ENCODE peak calls at places on chromosomes 13 and 19, in eight cellular contexts. N is foreskin keratinocyte, A is tibial artery, X is lower lobe of right lung, Q is transverse colon, F is cardiac muscle cell, M is heart left ventricle, I is ovary. Z is an unnamed sample. For H3K4me1, the result is how much of the 10 kb centered on the place peaks cover.

GRCh38 chr13:47397739-47398138 is 500.9 kb upstream of the HTR2A start:
- DNase-seq in N (peak), A (no peak), X (no peak), Q (no peak), F (peak), M (no peak), I (no peak), Z (no peak)

GRCh38 chr19:43464089-43464775 is 1.2 kb downstream of the LYPD3 start:
- DNase-seq in N (no peak), A (peak), X (peak), Q (peak), F (no peak), M (peak), I (peak), Z (peak)

GRCh38 chr13:24269803-24270202 is 39.6 kb upstream of the C1QTNF9 start:
- DNase-seq in N (no peak), A (no peak), X (no peak), Q (no peak), F (peak), M (no peak), I (no peak), Z (no peak)

GRCh38 chr13:42794572-42795275 is 13.3 kb downstream of the FAM216B start:
- DNase-seq in N (no peak), A (no peak), X (no peak), Q (no peak), F (peak), M (no peak), I (no peak), Z (no peak)

GRCh38 chr19:41700381-41701195 is 7.8 kb upstream of the CEACAM5 start:
- DNase-seq in N (no peak), A (peak), X (no peak), Q (peak), F (no peak), M (peak), I (no peak), Z (no peak)

GRCh38 chr19:35890113-35890650 is 10.2 kb downstream of the NFKBID start:
- DNase-seq in N (no peak), A (no peak), X (no peak), Q (no peak), F (no peak), M (no peak), I (no peak), Z (no peak)

GRCh38 chr13:28357846-28358496 is 137.0 kb downstream of the FLT1 start:
- DNase-seq in N (no peak), A (no peak), X (no peak), Q (no peak), F (no peak), M (no peak), I (no peak), Z (no peak)

GRCh38 chr13:26707122-26708006 is 53.2 kb downstream of the GPR12 start:
- DNase-seq in N (peak), A (no peak), X (no peak), Q (no peak), F (peak), M (no peak), I (no peak), Z (no peak)

GRCh38 chr19:46211201-46211881 is 18.2 kb upstream of the IGFL1 start:
- DNase-seq in N (peak), A (no peak), X (peak), Q (no peak), F (peak), M (no peak), I (no peak), Z (no peak)

GRCh38 chr19:35757231-35757748 is 461 bp upstream of the HSPB6 start:
- DNase-seq in N (peak), A (peak), X (no peak), Q (peak), F (peak), M (peak), I (peak), Z (peak)

GRCh38 chr19:54439174-54439851 is 9.7 kb upstream of the LENG8 start:
- DNase-seq in N (no peak), A (no peak), X (no peak), Q (no peak), F (peak), M (peak), I (no peak), Z (no peak)

GRCh38 chr13:50215389-50215788 is 200.1 kb downstream of the KCNRG start:
- DNase-seq in N (no peak), A (no peak), X (no peak), Q (no peak), F (no peak), M (no peak), I (no peak), Z (no peak)

DNA sequence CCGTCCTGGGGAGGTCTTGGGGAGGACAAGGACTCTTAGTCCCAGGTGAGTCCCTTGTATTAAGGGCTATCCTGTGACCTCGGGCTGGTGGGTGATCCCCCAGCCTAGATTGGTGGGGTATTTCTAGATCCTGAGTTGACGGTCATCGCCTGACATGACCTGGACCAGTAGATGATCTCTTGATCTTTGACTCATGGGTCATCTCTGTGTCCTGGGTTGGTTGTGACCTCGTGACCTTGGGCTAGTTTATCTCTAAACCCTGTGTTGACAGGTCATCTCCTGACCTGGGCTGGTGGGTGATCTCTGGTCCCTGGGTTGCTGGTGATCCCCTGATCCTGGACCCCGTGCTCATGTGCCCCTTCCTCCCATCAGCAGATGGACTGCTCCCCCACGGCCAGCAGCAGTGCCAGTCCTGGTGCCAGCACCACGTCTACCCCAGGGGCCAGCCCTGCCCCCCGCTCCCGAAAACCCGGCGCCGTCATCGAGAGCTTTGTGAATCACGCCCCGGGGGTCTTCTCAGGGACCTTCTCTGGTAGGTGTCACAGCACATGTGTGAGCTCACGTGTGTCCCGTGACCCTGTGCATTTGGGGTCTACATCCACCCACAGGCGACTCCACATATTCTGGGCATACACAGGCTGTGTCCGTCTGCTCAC is 6.3 kb downstream of the MIDN start:
- DNase-seq in N (no peak), A (no peak), X (no peak), Q (no peak), F (no peak), M (no peak), I (no peak), Z (no peak)
- H3K4me1 ChIP-seq in N (under half), A (half or more), X (half or more), Q (half or more), F (under half), M (under half), I (under half), Z (half or more)

GRCh38 chr19:18159810-18160209 is 6.8 kb downstream of the PIK3R2 start:
- DNase-seq in N (no peak), A (no peak), X (no peak), Q (no peak), F (no peak), M (no peak), I (no peak), Z (no peak)

GRCh38 chr19:18164072-18164471 is 9.5 kb upstream of the IFI30 start:
- DNase-seq in N (no peak), A (no peak), X (no peak), Q (no peak), F (no peak), M (no peak), I (no peak), Z (no peak)

GRCh38 chr19:18160792-18161690 is 8.1 kb downstream of the PIK3R2 start:
- DNase-seq in N (no peak), A (peak), X (peak), Q (peak), F (peak), M (peak), I (peak), Z (peak)

GRCh38 chr19:18160441-18160791 is 7.5 kb downstream of the PIK3R2 start:
- DNase-seq in N (no peak), A (no peak), X (no peak), Q (no peak), F (no peak), M (no peak), I (no peak), Z (no peak)

DNA sequence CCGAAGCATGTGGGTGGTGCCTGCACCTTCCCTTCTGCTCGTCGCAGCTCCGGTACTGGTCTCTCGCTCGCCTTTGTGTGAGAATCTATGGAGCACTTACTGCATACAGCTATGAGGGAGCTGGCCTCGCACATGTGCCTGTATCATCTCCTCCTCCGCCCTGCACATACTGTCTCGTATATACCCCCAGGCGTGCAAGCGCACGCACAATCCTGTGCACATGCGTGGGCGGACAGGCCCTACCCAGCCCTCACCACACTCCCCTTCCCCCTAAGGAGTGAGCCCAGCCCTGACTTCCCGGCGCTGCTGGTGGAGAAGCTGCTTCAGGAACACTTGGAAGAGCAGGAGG is 8.7 kb downstream of the PIK3R2 start:
- DNase-seq in N (no peak), A (no peak), X (no peak), Q (no peak), F (no peak), M (peak), I (no peak), Z (no peak)
- H3K27ac ChIP-seq in N (no peak), A (peak), X (no peak), Q (peak), F (no peak), M (peak), I (no peak), Z (no peak)

GRCh38 chr13:52125547-52125946 is 3.3 kb downstream of the NEK5 start:
- DNase-seq in N (no peak), A (no peak), X (no peak), Q (no peak), F (no peak), M (no peak), I (no peak), Z (no peak)
- H3K4me1 ChIP-seq in N (under half), A (under half), X (under half), Q (under half), F (under half), M (under half), I (under half), Z (under half)

GRCh38 chr13:99893567-99893966 is 78.0 kb downstream of the ZIC5 start:
- DNase-seq in N (no peak), A (no peak), X (no peak), Q (no peak), F (no peak), M (no peak), I (no peak), Z (no peak)
- H3K27ac ChIP-seq in N (no peak), A (no peak), X (no peak), Q (no peak), F (no peak), M (no peak), I (no peak), Z (no peak)

DNA sequence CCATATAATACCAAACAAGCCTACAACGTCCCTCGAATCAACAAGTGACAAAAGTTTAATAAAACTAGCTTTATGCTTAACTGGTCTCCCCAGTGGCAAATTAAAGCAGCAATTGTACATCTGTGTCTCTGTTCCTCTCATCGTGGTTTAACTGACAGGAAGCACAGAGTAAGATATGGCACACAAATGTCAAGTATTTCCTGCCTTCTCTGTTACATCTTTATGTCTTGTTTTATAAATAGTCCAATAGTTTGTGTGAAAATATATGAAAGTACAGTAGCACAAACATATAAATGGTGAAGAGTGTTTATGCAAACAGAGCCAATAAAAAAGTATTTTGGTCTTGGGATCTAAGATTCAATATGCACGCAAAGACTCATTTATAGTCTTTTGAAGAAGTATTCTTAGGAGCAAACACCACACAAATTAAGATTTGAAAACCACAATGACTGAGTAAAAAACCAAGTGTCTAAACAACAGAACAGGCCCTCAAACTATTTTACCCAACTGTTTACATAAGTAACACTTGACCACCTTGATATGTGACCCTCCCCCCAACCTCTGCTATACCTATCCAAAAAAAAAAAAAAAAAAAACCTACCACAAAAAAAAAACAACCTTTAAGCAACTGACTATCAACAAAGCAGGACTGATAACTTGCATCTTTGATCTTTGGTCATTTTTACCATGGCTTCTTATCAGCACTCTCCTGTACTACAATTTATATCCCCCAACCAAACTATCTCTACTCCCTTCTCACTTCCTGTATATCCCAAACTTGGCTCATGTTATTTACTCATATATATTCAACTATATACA is 14.0 kb downstream of the ELF1 start:
- DNase-seq in N (no peak), A (no peak), X (no peak), Q (no peak), F (peak), M (no peak), I (no peak), Z (no peak)
- H3K4me1 ChIP-seq in N (under half), A (under half), X (half or more), Q (half or more), F (under half), M (under half), I (under half), Z (under half)

GRCh38 chr19:16463991-16464575 is 7.7 kb downstream of the EPS15L1 start:
- DNase-seq in N (no peak), A (no peak), X (no peak), Q (no peak), F (peak), M (no peak), I (no peak), Z (peak)
- H3K27ac ChIP-seq in N (no peak), A (no peak), X (no peak), Q (no peak), F (peak), M (peak), I (no peak), Z (peak)

GRCh38 chr19:47232422-47233211 is 1.6 kb upstream of the BBC3 start:
- DNase-seq in N (peak), A (no peak), X (no peak), Q (peak), F (peak), M (no peak), I (no peak), Z (no peak)
- H3K4me1 ChIP-seq in N (under half), A (under half), X (under half), Q (under half), F (under half), M (under half), I (under half), Z (under half)

GRCh38 chr19:13965926-13966683 is 13.8 kb downstream of the DCAF15 start:
- DNase-seq in N (no peak), A (no peak), X (no peak), Q (no peak), F (no peak), M (no peak), I (no peak), Z (no peak)

GRCh38 chr19:13966684-13967128 is 14.4 kb downstream of the DCAF15 start:
- DNase-seq in N (no peak), A (no peak), X (no peak), Q (no peak), F (no peak), M (no peak), I (no peak), Z (no peak)

GRCh38 chr19:13968999-13969398 is 16.7 kb downstream of the DCAF15 start:
- DNase-seq in N (no peak), A (no peak), X (no peak), Q (no peak), F (no peak), M (no peak), I (no peak), Z (no peak)

GRCh38 chr19:13969897-13970296 is 17.6 kb downstream of the DCAF15 start:
- DNase-seq in N (no peak), A (no peak), X (no peak), Q (no peak), F (no peak), M (no peak), I (no peak), Z (no peak)

DNA sequence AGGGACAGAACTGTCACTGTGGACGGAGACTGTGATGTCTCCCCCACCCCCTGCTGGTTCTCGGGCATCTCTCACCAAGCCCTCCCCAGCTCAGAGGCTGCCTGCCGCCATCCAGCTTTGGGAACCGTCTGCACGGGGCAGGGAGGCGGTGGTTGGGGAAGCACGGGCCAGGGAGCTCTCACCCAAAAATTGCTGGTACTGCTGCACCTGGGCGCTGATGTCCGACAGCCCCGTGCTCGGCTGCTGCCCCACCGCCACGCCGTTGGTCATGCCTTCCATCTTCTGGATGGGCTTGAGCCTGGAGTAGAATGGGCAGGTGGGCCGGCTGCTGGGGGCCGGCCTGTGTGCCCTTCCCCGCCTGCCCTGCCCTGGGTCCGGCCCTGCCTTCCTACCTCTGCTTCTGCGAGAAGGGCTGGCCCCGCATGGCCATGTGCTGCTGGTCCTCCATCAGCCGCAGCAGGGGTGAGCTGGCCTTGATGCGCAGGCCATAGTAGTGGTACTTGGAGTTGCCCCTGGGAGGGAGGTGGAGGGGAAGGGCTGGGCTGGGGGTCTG is 16.1 kb downstream of the DCAF15 start:
- DNase-seq in N (no peak), A (no peak), X (no peak), Q (no peak), F (no peak), M (no peak), I (no peak), Z (no peak)
- H3K27ac ChIP-seq in N (no peak), A (no peak), X (no peak), Q (no peak), F (no peak), M (no peak), I (no peak), Z (no peak)

GRCh38 chr19:8831832-8832131 is 322 bp downstream of the ZNF558 start:
- DNase-seq in N (peak), A (no peak), X (no peak), Q (no peak), F (no peak), M (no peak), I (no peak), Z (no peak)
- H3K4me1 ChIP-seq in N (under half), A (under half), X (under half), Q (under half), F (under half), M (under half), I (under half), Z (under half)

GRCh38 chr19:1211494-1212234 is 6.1 kb downstream of the STK11 start:
- DNase-seq in N (no peak), A (no peak), X (no peak), Q (no peak), F (peak), M (peak), I (no peak), Z (peak)

GRCh38 chr19:1210227-1210538 is 4.6 kb downstream of the STK11 start:
- DNase-seq in N (no peak), A (no peak), X (no peak), Q (no peak), F (no peak), M (no peak), I (no peak), Z (peak)

GRCh38 chr19:1205114-1206062 is at the start of gene STK11:
- DNase-seq in N (peak), A (peak), X (peak), Q (peak), F (peak), M (peak), I (peak), Z (peak)

GRCh38 chr19:1206733-1207301 is 1.2 kb downstream of the STK11 start:
- DNase-seq in N (no peak), A (no peak), X (no peak), Q (peak), F (no peak), M (no peak), I (no peak), Z (no peak)

DNA sequence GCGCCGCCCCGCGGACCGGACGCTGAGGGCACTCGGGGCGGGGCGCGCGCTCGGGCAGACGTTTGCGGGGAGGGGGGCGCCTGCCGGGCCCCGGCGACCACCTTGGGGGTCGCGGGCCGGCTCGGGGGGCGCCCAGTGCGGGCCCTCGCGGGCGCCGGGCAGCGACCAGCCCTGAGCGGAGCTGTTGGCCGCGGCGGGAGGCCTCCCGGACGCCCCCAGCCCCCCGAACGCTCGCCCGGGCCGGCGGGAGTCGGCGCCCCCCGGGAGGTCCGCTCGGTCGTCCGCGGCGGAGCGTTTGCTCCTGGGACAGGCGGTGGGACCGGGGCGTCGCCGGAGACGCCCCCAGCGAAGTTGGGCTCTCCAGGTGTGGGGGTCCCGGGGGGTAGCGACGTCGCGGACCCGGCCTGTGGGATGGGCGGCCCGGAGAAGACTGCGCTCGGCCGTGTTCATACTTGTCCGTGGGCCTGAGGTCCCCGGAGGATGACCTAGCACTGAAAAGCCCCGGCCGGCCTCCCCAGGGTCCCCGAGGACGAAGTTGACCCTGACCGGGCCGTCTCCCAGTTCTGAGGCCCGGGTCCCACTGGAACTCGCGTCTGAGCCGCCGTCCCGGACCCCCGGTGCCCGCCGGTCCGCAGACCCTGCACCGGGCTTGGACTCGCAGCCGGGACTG is 620 bp downstream of the STK11 start:
- DNase-seq in N (no peak), A (no peak), X (no peak), Q (no peak), F (no peak), M (peak), I (no peak), Z (no peak)
- H3K27ac ChIP-seq in N (peak), A (peak), X (peak), Q (peak), F (peak), M (peak), I (peak), Z (peak)

Z was measured in gastrocnemius medialis.